ENCODE peak calls at places on chromosomes 4 and X, in seven cellular contexts. G is SK-N-SH, B is HCT116, L is K562, D is H1, Z is GM12878, Q is HepG2. X is an unnamed sample.
A peak's percentile ranks its signal among the peaks of the same experiment; 100 is the strongest.

GRCh38 chr4:26490111-26490979 is at the start of gene CCKAR:
- DNase-seq in G (peak; percentile 56), B (no peak), L (no peak), D (no peak), Z (no peak), Q (no peak), X (no peak)

GRCh38 chr4:155572106-155572703 is 94.4 kb upstream of the GUCY1A1 start:
- DNase-seq in G (no peak), B (no peak), L (no peak), D (no peak), Z (no peak), Q (no peak), X (no peak)

GRCh38 chrX:13868481-13869040 is 51.7 kb upstream of the GPM6B start:
- DNase-seq in G (no peak), B (no peak), L (no peak), D (no peak), Z (no peak), Q (no peak), X (no peak)

GRCh38 chr4:24322986-24323385 is 261.4 kb downstream of the DHX15 start:
- DNase-seq in G (no peak), B (no peak), L (no peak), D (no peak), Z (no peak), Q (no peak), X (no peak)

GRCh38 chrX:15854080-15854655 is 445 bp downstream of the AP1S2 start:
- DNase-seq in G (peak; percentile 85), B (no peak), L (peak; percentile 55), D (peak; percentile 58), Z (no peak), Q (peak; percentile 24), X (peak; percentile 18)

GRCh38 chr4:102809691-102810090 is 17.7 kb downstream of the UBE2D3 start:
- DNase-seq in G (no peak), B (no peak), L (no peak), D (no peak), Z (no peak), Q (no peak), X (no peak)

GRCh38 chrX:43333543-43333942 is 322.6 kb upstream of the MAOA start:
- DNase-seq in G (no peak), B (no peak), L (no peak), D (no peak), Z (no peak), Q (peak; percentile 3), X (peak; percentile 25)

GRCh38 chrX:9308426-9308825 is 156.4 kb upstream of the TBL1X start:
- DNase-seq in G (no peak), B (no peak), L (no peak), D (no peak), Z (no peak), Q (no peak), X (no peak)

GRCh38 chr4:74501579-74501978 is 56.6 kb downstream of the AREG start:
- DNase-seq in G (no peak), B (no peak), L (no peak), D (no peak), Z (no peak), Q (no peak), X (no peak)

GRCh38 chrX:69178592-69178991 is 13.3 kb upstream of the PJA1 start:
- DNase-seq in G (no peak), B (no peak), L (no peak), D (no peak), Z (no peak), Q (no peak), X (no peak)

GRCh38 chr4:10084651-10085320 is 31.8 kb downstream of the WDR1 start:
- DNase-seq in G (peak; percentile 14), B (no peak), L (no peak), D (no peak), Z (no peak), Q (no peak), X (no peak)

DNA sequence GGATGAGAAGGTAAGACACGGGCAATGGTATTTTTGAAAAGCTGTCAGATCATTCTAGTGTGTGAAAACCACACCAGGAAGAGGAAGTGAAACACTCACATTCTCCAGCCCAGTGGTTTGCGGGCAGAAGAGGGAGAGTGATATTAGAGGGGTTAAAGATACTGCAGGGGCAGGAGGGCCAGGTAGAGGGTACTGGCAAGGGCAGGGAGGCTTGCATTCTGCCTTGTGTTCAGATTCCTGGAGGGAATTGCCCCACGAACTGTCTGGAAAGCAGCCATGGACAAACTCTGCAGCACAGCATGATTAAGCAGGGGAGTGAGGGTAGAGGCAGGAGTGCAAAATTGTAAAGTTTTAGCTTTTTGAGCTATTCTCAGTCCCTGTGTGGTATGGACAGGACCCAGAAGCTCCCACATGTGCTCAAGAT is 30.9 kb downstream of the NIPAL1 start:
- DNase-seq in G (no peak), B (no peak), L (no peak), D (no peak), Z (peak; percentile 84), Q (no peak), X (no peak)
- TF ChIP-seq JUND in G (no peak), B (no peak), L (no peak), D (no peak), Z (no peak), Q (no peak), X (no peak)

DNA sequence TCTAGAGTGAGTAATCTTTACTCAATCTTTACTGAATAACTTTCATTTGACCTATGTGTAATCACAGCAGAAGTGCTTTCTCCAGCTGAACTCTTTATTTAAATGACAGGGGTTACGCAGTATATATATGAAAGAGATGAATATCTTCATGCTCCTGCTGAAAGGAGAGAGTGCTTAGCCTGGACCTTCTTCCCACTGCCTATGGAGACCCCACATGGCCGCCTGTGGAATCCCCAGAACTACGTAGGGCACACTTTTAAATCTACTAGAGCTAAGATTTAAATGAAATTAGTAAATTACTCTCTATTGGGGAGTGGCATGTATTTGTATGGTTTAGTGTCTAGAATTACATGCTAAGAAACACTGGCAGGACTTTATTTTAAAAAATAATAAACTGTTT is 391.2 kb downstream of the ANKRD50 start:
- DNase-seq in G (no peak), B (no peak), L (no peak), D (no peak), Z (no peak), Q (no peak), X (no peak)
- TF ChIP-seq JUND in G (no peak), B (no peak), L (no peak), D (no peak), Z (no peak), Q (no peak), X (no peak)

GRCh38 chr4:87901426-87901825 is 68.7 kb downstream of the MEPE start:
- DNase-seq in G (peak; percentile 52), B (no peak), L (no peak), D (no peak), Z (no peak), Q (no peak), X (no peak)

GRCh38 chr4:87896020-87896621 is 63.4 kb downstream of the MEPE start:
- DNase-seq in G (no peak), B (peak; percentile 87), L (no peak), D (no peak), Z (no peak), Q (peak; percentile 52), X (no peak)
- TF ChIP-seq JUND in G (no peak), B (peak; percentile 95), L (no peak), D (peak; percentile 57), Z (no peak), Q (no peak), X (no peak)

GRCh38 chr4:165185448-165185847 is 21.9 kb upstream of the KLHL2 start:
- DNase-seq in G (no peak), B (no peak), L (no peak), D (no peak), Z (no peak), Q (no peak), X (no peak)

GRCh38 chr4:165184220-165184619 is 23.1 kb upstream of the KLHL2 start:
- DNase-seq in G (no peak), B (no peak), L (no peak), D (no peak), Z (no peak), Q (no peak), X (no peak)
- TF ChIP-seq JUND in G (no peak), B (no peak), L (no peak), D (no peak), Z (no peak), Q (no peak), X (no peak)

GRCh38 chr4:68375667-68376559 is 26.0 kb upstream of the YTHDC1 start:
- DNase-seq in G (peak; percentile 65), B (peak; percentile 81), L (peak; percentile 13), D (peak; percentile 66), Z (no peak), Q (peak; percentile 66), X (peak; percentile 16)
- TF ChIP-seq JUND in G (no peak), B (no peak), L (no peak), D (no peak), Z (no peak), Q (no peak), X (no peak)

DNA sequence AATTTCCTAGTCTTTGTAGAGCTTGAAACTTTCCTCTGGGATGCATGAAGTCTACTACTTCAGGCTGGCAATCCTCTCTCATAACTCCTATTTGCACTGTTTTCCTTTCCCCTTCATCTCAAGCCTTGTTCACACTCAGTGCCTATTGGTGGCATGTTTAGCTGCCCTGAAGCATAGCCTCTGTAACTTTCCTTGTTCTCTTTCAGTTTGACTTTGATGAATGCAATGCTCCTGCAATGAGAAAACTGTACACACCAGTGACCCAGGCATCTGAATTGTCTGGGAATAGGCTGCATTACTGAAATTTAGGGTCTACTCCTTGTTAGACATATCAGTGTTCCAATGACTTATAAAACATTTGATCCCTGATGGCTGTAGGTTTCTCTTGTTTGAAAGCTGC is 81.7 kb downstream of the ANK2 start:
- DNase-seq in G (no peak), B (no peak), L (no peak), D (no peak), Z (no peak), Q (no peak), X (no peak)
- TF ChIP-seq JUND in G (no peak), B (no peak), L (no peak), D (no peak), Z (no peak), Q (no peak), X (no peak)

DNA sequence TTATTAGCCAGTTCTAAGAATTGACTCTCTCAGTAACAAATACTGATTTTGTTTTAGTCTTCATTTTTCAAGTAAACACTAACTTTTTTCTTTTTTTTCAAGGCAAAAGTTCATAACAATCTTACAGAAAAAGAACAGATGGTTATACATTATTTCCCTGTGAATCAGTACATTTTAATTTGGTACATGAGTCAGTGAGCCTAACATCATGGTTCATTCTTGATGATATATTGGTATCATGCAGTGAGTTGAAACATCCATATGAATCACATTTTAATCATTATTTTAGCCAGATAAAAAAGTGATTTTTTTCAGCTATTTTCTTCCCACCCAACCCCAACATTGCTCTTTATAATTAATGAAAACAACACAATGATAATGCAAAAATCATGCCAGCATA is 184.3 kb upstream of the TACR3 start:
- DNase-seq in G (no peak), B (no peak), L (no peak), D (no peak), Z (no peak), Q (no peak), X (no peak)
- TF ChIP-seq JUND in G (peak; percentile 37), B (no peak), L (no peak), D (no peak), Z (no peak), Q (no peak), X (no peak)

GRCh38 chr4:170014359-170015008 is 11.7 kb downstream of the MFAP3L start:
- DNase-seq in G (peak; percentile 11), B (no peak), L (no peak), D (no peak), Z (no peak), Q (no peak), X (no peak)
- TF ChIP-seq JUND in G (peak; percentile 18), B (no peak), L (no peak), D (no peak), Z (no peak), Q (no peak), X (no peak)